ENCODE peak calls at places on chromosome 17, in four cellular contexts. One of them, this sample, is unnamed.

GRCh38 chr17:19328441-19329061 is 34.0 kb downstream of the B9D1 start:
- DNase-seq in K562: no peak
- DNase-seq in GM12878: no peak
- DNase-seq in H1: no peak
- DNase-seq in this sample: no peak

GRCh38 chr17:752002-752619 is at the start of gene GEMIN4:
- DNase-seq in H1: peak
- DNase-seq in K562: peak
- DNase-seq in GM12878: peak
- DNase-seq in this sample: peak

GRCh38 chr17:50581316-50581715 is 20.8 kb downstream of the CACNA1G start:
- DNase-seq in H1: no peak
- DNase-seq in K562: no peak
- DNase-seq in GM12878: no peak
- DNase-seq in this sample: no peak

GRCh38 chr17:48997827-48998556 is 807 bp downstream of the IGF2BP1 start:
- DNase-seq in GM12878: no peak
- DNase-seq in H1: peak
- DNase-seq in K562: peak
- DNase-seq in this sample: no peak

GRCh38 chr17:13594310-13594709 is 7.4 kb downstream of the HS3ST3A1 start:
- DNase-seq in GM12878: no peak
- DNase-seq in K562: no peak
- DNase-seq in H1: no peak
- DNase-seq in this sample: no peak

GRCh38 chr17:58641937-58642336 is 49.9 kb downstream of the TEX14 start:
- DNase-seq in K562: no peak
- DNase-seq in GM12878: no peak
- DNase-seq in H1: no peak
- DNase-seq in this sample: no peak

GRCh38 chr17:19315104-19315503 is 47.4 kb downstream of the B9D1 start:
- DNase-seq in K562: no peak
- DNase-seq in H1: no peak
- DNase-seq in GM12878: no peak
- DNase-seq in this sample: no peak

GRCh38 chr17:45377401-45377800 is 55.3 kb downstream of the ARHGAP27 start:
- DNase-seq in K562: no peak
- DNase-seq in GM12878: no peak
- DNase-seq in H1: no peak
- DNase-seq in this sample: no peak

GRCh38 chr17:30547778-30548177 is 70.6 kb downstream of the GOSR1 start:
- DNase-seq in GM12878: no peak
- DNase-seq in H1: no peak
- DNase-seq in K562: no peak
- DNase-seq in this sample: no peak

GRCh38 chr17:9924735-9925191 is 19.7 kb upstream of the RCVRN start:
- DNase-seq in K562: peak
- DNase-seq in GM12878: peak
- DNase-seq in H1: no peak
- DNase-seq in this sample: peak

GRCh38 chr17:82657926-82658325 is 9.7 kb upstream of the WDR45B start:
- DNase-seq in H1: no peak
- DNase-seq in GM12878: no peak
- DNase-seq in K562: no peak
- DNase-seq in this sample: no peak

GRCh38 chr17:77490361-77491183 is 349.8 kb downstream of the SEC14L1 start:
- DNase-seq in H1: no peak
- DNase-seq in GM12878: no peak
- DNase-seq in K562: no peak
- DNase-seq in this sample: no peak

GRCh38 chr17:65542067-65542466 is 19.4 kb downstream of the AXIN2 start:
- DNase-seq in GM12878: no peak
- DNase-seq in H1: no peak
- DNase-seq in K562: no peak
- DNase-seq in this sample: no peak

GRCh38 chr17:58755577-58756245 is at the start of gene PPM1E:
- DNase-seq in H1: peak
- DNase-seq in GM12878: no peak
- DNase-seq in K562: peak
- DNase-seq in this sample: peak

GRCh38 chr17:80291691-80292487 is 31.2 kb downstream of the RNF213 start:
- DNase-seq in GM12878: no peak
- DNase-seq in H1: no peak
- DNase-seq in K562: no peak
- DNase-seq in this sample: no peak
- TF ChIP-seq JUND in GM12878: no peak
- TF ChIP-seq JUND in H1: no peak
- TF ChIP-seq JUND in K562: no peak
- TF ChIP-seq JUND in this sample: no peak

GRCh38 chr17:73029941-73030340 is 62.5 kb downstream of the SLC39A11 start:
- DNase-seq in H1: no peak
- DNase-seq in GM12878: no peak
- DNase-seq in K562: no peak
- DNase-seq in this sample: no peak

GRCh38 chr17:73029021-73029420 is 63.5 kb downstream of the SLC39A11 start:
- DNase-seq in H1: no peak
- DNase-seq in GM12878: no peak
- DNase-seq in K562: no peak
- DNase-seq in this sample: no peak

GRCh38 chr17:73031472-73031871 is 61.0 kb downstream of the SLC39A11 start:
- DNase-seq in K562: peak
- DNase-seq in GM12878: no peak
- DNase-seq in H1: no peak
- DNase-seq in this sample: no peak

GRCh38 chr17:73030995-73031394 is 61.5 kb downstream of the SLC39A11 start:
- DNase-seq in H1: no peak
- DNase-seq in GM12878: no peak
- DNase-seq in K562: no peak
- DNase-seq in this sample: no peak

GRCh38 chr17:73030501-73030911 is 62.0 kb downstream of the SLC39A11 start:
- DNase-seq in GM12878: no peak
- DNase-seq in K562: no peak
- DNase-seq in H1: no peak
- DNase-seq in this sample: no peak
- TF ChIP-seq JUND in GM12878: no peak
- TF ChIP-seq JUND in K562: no peak
- TF ChIP-seq JUND in H1: no peak
- TF ChIP-seq JUND in this sample: no peak

DNA sequence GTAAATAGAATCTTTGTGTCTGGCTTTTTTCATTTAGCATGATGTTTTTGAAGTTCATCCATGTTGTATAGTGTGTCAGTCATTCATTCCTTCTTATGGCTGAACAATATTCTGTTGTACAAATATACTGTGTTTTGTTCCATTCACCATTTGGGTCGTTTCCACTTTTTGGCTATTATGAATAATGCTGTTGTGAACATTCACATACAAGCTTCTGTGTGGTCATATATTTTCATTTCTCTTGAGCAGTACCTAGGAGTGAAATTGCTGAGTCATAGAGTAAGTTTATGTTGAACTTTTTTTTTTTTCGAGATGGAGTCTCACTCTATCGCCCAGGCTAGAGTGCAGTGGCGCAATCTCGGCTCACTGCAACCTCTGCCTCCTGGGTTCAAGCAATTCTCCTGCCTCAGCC is 32.3 kb upstream of the TAOK1 start:
- DNase-seq in H1: no peak
- DNase-seq in GM12878: peak
- DNase-seq in K562: peak
- DNase-seq in this sample: no peak
- TF ChIP-seq JUND in H1: no peak
- TF ChIP-seq JUND in GM12878: no peak
- TF ChIP-seq JUND in K562: peak
- TF ChIP-seq JUND in this sample: no peak

DNA sequence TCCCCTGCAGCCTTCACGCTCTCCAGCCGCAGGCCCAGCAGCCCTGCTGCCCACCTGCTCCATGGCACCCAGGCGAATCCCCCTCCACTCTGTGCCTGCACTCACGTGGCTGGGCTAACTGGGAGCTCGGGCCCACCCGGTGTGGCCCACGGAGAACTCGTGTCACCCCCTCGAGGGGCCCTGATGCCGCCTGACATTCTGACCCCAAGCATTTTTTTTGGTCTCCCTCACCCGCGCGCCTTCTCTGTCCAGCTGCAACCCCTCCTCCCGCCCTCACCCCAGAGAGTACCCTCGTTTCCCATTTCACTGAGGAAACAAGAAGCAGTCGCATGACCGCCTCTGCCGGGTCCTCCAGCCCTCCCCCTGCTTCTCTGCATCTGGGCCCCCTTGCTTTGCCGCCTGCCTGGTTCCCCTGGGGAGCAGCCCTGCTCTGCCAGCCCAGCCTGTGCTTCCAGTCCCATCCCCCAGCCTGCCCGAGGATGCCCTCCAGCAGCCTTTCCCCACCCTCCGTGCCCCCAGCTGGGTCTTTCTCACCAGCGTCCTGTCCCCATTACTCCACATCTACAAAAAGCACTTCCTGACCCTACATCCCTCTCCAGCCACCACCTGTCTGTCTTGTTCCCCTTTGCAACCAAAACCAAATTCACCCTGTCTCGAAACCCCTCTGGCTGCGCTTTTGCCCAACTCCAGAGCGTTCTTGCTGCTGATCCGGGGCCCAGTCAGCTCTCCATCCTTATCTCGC is 146.3 kb upstream of the CHMP6 start:
- DNase-seq in K562: no peak
- DNase-seq in H1: no peak
- DNase-seq in GM12878: no peak
- DNase-seq in this sample: no peak
- TF ChIP-seq JUND in K562: no peak
- TF ChIP-seq JUND in H1: no peak
- TF ChIP-seq JUND in GM12878: no peak
- TF ChIP-seq JUND in this sample: no peak

DNA sequence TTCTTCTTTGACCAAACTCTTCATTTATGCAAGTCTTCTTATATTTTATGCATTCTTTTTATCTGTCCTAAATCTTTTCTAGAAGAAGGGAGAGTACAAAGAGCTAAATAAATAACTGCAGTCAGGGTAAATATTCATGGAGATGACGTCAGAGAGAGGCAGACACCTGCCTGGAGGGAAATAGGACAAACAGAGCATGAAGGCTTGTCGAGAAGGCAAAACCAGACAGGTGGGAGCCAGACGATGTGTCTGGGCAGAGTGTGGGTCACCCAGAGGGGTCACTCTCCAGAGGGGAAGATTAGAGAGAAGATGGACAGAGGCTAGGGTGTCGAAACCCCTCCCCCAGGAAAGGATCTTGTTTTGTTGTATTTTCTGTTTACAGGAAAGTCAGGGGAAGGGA is 78.3 kb upstream of the RPL38 start:
- DNase-seq in GM12878: no peak
- DNase-seq in H1: no peak
- DNase-seq in K562: no peak
- DNase-seq in this sample: peak
- TF ChIP-seq JUND in GM12878: no peak
- TF ChIP-seq JUND in H1: no peak
- TF ChIP-seq JUND in K562: no peak
- TF ChIP-seq JUND in this sample: no peak

DNA sequence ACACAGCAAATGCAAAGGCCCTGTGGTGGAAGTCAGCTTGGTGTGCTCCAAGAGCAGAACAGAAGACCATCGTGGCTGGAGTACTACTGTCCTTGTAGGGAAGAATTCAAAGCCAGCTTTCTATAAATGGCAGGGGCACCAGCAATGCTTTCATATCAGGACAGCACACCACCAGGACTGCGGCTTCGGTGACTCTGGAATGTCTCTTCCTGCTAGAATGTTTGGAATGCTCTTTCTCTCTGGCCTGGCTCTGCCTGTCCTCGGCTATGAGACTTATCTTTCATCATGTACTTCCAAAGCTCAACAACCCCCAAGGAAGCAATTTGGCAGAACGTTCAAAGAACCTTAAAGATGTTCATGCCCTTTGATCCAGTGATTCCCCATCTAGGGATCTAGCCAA is 52.7 kb upstream of the NOG start:
- DNase-seq in H1: no peak
- DNase-seq in K562: no peak
- DNase-seq in GM12878: no peak
- DNase-seq in this sample: no peak
- TF ChIP-seq JUND in H1: no peak
- TF ChIP-seq JUND in K562: no peak
- TF ChIP-seq JUND in GM12878: no peak
- TF ChIP-seq JUND in this sample: no peak

GRCh38 chr17:52024296-52024870 is 134.1 kb downstream of the CA10 start:
- DNase-seq in H1: no peak
- DNase-seq in GM12878: no peak
- DNase-seq in K562: no peak
- DNase-seq in this sample: no peak

GRCh38 chr17:52026075-52026474 is 132.4 kb downstream of the CA10 start:
- DNase-seq in K562: no peak
- DNase-seq in H1: no peak
- DNase-seq in GM12878: no peak
- DNase-seq in this sample: no peak

GRCh38 chr17:52027620-52028019 is 130.9 kb downstream of the CA10 start:
- DNase-seq in K562: no peak
- DNase-seq in H1: no peak
- DNase-seq in GM12878: no peak
- DNase-seq in this sample: no peak

GRCh38 chr17:52025231-52025630 is 133.3 kb downstream of the CA10 start:
- DNase-seq in K562: no peak
- DNase-seq in H1: no peak
- DNase-seq in GM12878: no peak
- DNase-seq in this sample: no peak

DNA sequence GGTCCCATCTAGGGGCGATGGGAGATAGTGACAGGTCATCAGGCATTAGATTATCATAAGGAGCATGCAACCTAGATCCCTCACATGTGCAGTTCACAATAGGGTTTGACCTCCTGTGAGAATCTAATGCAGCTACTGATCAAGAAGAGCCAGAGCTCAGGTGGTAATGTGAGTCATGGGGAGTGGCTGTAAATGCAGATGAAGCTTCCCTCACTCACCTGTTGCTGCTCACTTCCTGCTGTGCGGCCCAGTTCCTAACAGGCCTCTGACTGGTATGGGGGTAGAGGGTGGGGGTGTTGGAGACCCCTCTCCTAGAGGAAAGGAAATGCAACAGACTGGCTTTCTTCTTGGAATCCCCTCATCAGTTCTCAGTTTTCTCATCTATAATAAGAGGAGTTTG is 131.4 kb downstream of the CA10 start:
- DNase-seq in GM12878: no peak
- DNase-seq in H1: no peak
- DNase-seq in K562: no peak
- DNase-seq in this sample: no peak
- TF ChIP-seq JUND in GM12878: no peak
- TF ChIP-seq JUND in H1: no peak
- TF ChIP-seq JUND in K562: no peak
- TF ChIP-seq JUND in this sample: no peak

GRCh38 chr17:38584350-38584925 is 21.3 kb downstream of the SRCIN1 start:
- DNase-seq in K562: peak
- DNase-seq in GM12878: no peak
- DNase-seq in H1: peak
- DNase-seq in this sample: peak

GRCh38 chr17:38582069-38582468 is 23.7 kb downstream of the SRCIN1 start:
- DNase-seq in GM12878: no peak
- DNase-seq in K562: no peak
- DNase-seq in H1: no peak
- DNase-seq in this sample: no peak

GRCh38 chr17:38585056-38585804 is 20.5 kb downstream of the SRCIN1 start:
- DNase-seq in H1: peak
- DNase-seq in K562: no peak
- DNase-seq in GM12878: no peak
- DNase-seq in this sample: peak

GRCh38 chr17:38583176-38583575 is 22.6 kb downstream of the SRCIN1 start:
- DNase-seq in H1: no peak
- DNase-seq in GM12878: no peak
- DNase-seq in K562: no peak
- DNase-seq in this sample: no peak

GRCh38 chr17:38583833-38584349 is 21.9 kb downstream of the SRCIN1 start:
- DNase-seq in GM12878: no peak
- DNase-seq in H1: no peak
- DNase-seq in K562: no peak
- DNase-seq in this sample: no peak
- TF ChIP-seq JUND in GM12878: no peak
- TF ChIP-seq JUND in H1: no peak
- TF ChIP-seq JUND in K562: no peak
- TF ChIP-seq JUND in this sample: no peak